ENCODE peak calls at places on chromosomes 2 and 18, in five cellular contexts. S is Daoy, Q is heart left ventricle, D is globus pallidus, Z is T-helper 17 cell. U is an unnamed sample.

GRCh38 chr2:39913648-39914456 is 134.8 kb upstream of the THUMPD2 start:
- DNase-seq in S (peak; percentile 59), Q (no peak), D (peak; percentile 64), Z (no peak), U (peak; percentile 70)

GRCh38 chr2:240225116-240225515 is 84.7 kb upstream of the OTOS start:
- DNase-seq in S (no peak), Q (no peak), D (no peak), Z (peak; percentile 1), U (no peak)

GRCh38 chr2:177506506-177506905 is 113.9 kb downstream of the AGPS start:
- DNase-seq in S (no peak), Q (no peak), D (no peak), Z (no peak), U (no peak)

GRCh38 chr2:62038980-62039771 is 133.7 kb downstream of the COMMD1 start:
- DNase-seq in S (peak; percentile 13), Q (no peak), D (peak; percentile 37), Z (no peak), U (no peak)

GRCh38 chr2:74789278-74789677 is 44.6 kb upstream of the HK2 start:
- DNase-seq in S (no peak), Q (no peak), D (peak; percentile 36), Z (no peak), U (no peak)

GRCh38 chr2:232354069-232354468 is 24.5 kb upstream of the ALPP start:
- DNase-seq in S (no peak), Q (no peak), D (no peak), Z (no peak), U (no peak)

GRCh38 chr2:205802069-205802468 is 119.8 kb downstream of the NRP2 start:
- DNase-seq in S (no peak), Q (no peak), D (no peak), Z (no peak), U (no peak)

GRCh38 chr2:51472783-51473182 is 440.9 kb upstream of the NRXN1 start:
- DNase-seq in S (no peak), Q (no peak), D (no peak), Z (no peak), U (no peak)

GRCh38 chr2:235005603-235006259 is 53.9 kb downstream of the SH3BP4 start:
- DNase-seq in S (no peak), Q (peak; percentile 76), D (peak; percentile 74), Z (no peak), U (no peak)

GRCh38 chr2:121818546-121818945 is 63.1 kb downstream of the TSN start:
- DNase-seq in S (no peak), Q (no peak), D (no peak), Z (no peak), U (no peak)

GRCh38 chr2:237731663-237732062 is 66.9 kb upstream of the RBM44 start:
- DNase-seq in S (peak; percentile 77), Q (no peak), D (no peak), Z (no peak), U (peak; percentile 69)

GRCh38 chr18:48804856-48805610 is 145.7 kb downstream of the SMAD7 start:
- DNase-seq in S (no peak), Q (peak; percentile 21), D (no peak), Z (no peak), U (no peak)

U was measured in ACHN.